ENCODE peak calls at places on chromosomes 16 and 17, in seven cellular contexts. One of them, this sample, is unnamed. For H3K4me1, the result is how much of the 10 kb centered on the place peaks cover.

GRCh38 chr16:19166500-19166899 is 1.5 kb upstream of the SYT17 start:
- DNase-seq in fibroblast of lung: no peak
- DNase-seq in cardiac muscle cell: no peak
- DNase-seq in pancreas: no peak
- DNase-seq in thoracic aorta: no peak
- DNase-seq in stomach: no peak
- DNase-seq in tibial artery: no peak
- DNase-seq in this sample: no peak

GRCh38 chr16:4514606-4515005 is 24.0 kb downstream of the CDIP1 start:
- DNase-seq in stomach: no peak
- DNase-seq in pancreas: no peak
- DNase-seq in thoracic aorta: no peak
- DNase-seq in tibial artery: no peak
- DNase-seq in cardiac muscle cell: no peak
- DNase-seq in fibroblast of lung: no peak
- DNase-seq in this sample: no peak

GRCh38 chr16:87926246-87927194 is 9.8 kb downstream of the CA5A start:
- DNase-seq in pancreas: no peak
- DNase-seq in tibial artery: no peak
- DNase-seq in stomach: no peak
- DNase-seq in thoracic aorta: no peak
- DNase-seq in fibroblast of lung: no peak
- DNase-seq in cardiac muscle cell: no peak
- DNase-seq in this sample: no peak

GRCh38 chr16:2841606-2842339 is 11.7 kb downstream of the ZG16B start:
- DNase-seq in cardiac muscle cell: no peak
- DNase-seq in thoracic aorta: no peak
- DNase-seq in pancreas: no peak
- DNase-seq in fibroblast of lung: no peak
- DNase-seq in stomach: no peak
- DNase-seq in tibial artery: peak
- DNase-seq in this sample: no peak

GRCh38 chr17:303161-303560 is 49.4 kb downstream of the RPH3AL start:
- DNase-seq in fibroblast of lung: no peak
- DNase-seq in pancreas: peak
- DNase-seq in cardiac muscle cell: no peak
- DNase-seq in thoracic aorta: no peak
- DNase-seq in stomach: no peak
- DNase-seq in tibial artery: no peak
- DNase-seq in this sample: no peak

GRCh38 chr17:35449371-35449931 is 885 bp upstream of the SLFN13 start:
- DNase-seq in stomach: peak
- DNase-seq in thoracic aorta: no peak
- DNase-seq in tibial artery: peak
- DNase-seq in cardiac muscle cell: peak
- DNase-seq in fibroblast of lung: peak
- DNase-seq in pancreas: no peak
- DNase-seq in this sample: no peak

GRCh38 chr17:79624658-79625478 is 14.0 kb upstream of the RBFOX3 start:
- DNase-seq in cardiac muscle cell: no peak
- DNase-seq in stomach: no peak
- DNase-seq in thoracic aorta: no peak
- DNase-seq in tibial artery: peak
- DNase-seq in fibroblast of lung: no peak
- DNase-seq in pancreas: peak
- DNase-seq in this sample: peak

GRCh38 chr16:14658063-14658462 is 25.3 kb downstream of the BFAR start:
- DNase-seq in pancreas: no peak
- DNase-seq in tibial artery: no peak
- DNase-seq in cardiac muscle cell: no peak
- DNase-seq in fibroblast of lung: no peak
- DNase-seq in thoracic aorta: no peak
- DNase-seq in stomach: no peak
- DNase-seq in this sample: no peak

GRCh38 chr16:24152826-24153225 is 103.3 kb upstream of the CACNG3 start:
- DNase-seq in fibroblast of lung: no peak
- DNase-seq in thoracic aorta: no peak
- DNase-seq in stomach: no peak
- DNase-seq in cardiac muscle cell: no peak
- DNase-seq in pancreas: no peak
- DNase-seq in tibial artery: no peak
- DNase-seq in this sample: no peak

GRCh38 chr17:64240261-64240740 is 22.8 kb downstream of the TEX2 start:
- DNase-seq in tibial artery: no peak
- DNase-seq in cardiac muscle cell: peak
- DNase-seq in fibroblast of lung: no peak
- DNase-seq in pancreas: no peak
- DNase-seq in thoracic aorta: no peak
- DNase-seq in stomach: no peak
- DNase-seq in this sample: no peak

GRCh38 chr16:57039148-57039812 is 49.9 kb downstream of the NLRC5 start:
- DNase-seq in tibial artery: no peak
- DNase-seq in cardiac muscle cell: peak
- DNase-seq in stomach: no peak
- DNase-seq in fibroblast of lung: peak
- DNase-seq in pancreas: no peak
- DNase-seq in thoracic aorta: no peak
- DNase-seq in this sample: no peak

GRCh38 chr17:79006001-79006400 is 3.6 kb downstream of the CANT1 start:
- DNase-seq in stomach: no peak
- DNase-seq in pancreas: no peak
- DNase-seq in thoracic aorta: no peak
- DNase-seq in fibroblast of lung: no peak
- DNase-seq in cardiac muscle cell: no peak
- DNase-seq in tibial artery: no peak
- DNase-seq in this sample: peak

GRCh38 chr17:59786213-59786535 is 78.7 kb downstream of the VMP1 start:
- DNase-seq in pancreas: no peak
- DNase-seq in tibial artery: no peak
- DNase-seq in cardiac muscle cell: no peak
- DNase-seq in thoracic aorta: no peak
- DNase-seq in fibroblast of lung: no peak
- DNase-seq in stomach: no peak
- DNase-seq in this sample: no peak
- H3K4me3 ChIP-seq in pancreas: peak
- H3K4me3 ChIP-seq in tibial artery: peak
- H3K4me3 ChIP-seq in cardiac muscle cell: no peak
- H3K4me3 ChIP-seq in thoracic aorta: peak
- H3K4me3 ChIP-seq in fibroblast of lung: peak
- H3K4me3 ChIP-seq in stomach: no peak
- H3K4me3 ChIP-seq in this sample: no peak

DNA sequence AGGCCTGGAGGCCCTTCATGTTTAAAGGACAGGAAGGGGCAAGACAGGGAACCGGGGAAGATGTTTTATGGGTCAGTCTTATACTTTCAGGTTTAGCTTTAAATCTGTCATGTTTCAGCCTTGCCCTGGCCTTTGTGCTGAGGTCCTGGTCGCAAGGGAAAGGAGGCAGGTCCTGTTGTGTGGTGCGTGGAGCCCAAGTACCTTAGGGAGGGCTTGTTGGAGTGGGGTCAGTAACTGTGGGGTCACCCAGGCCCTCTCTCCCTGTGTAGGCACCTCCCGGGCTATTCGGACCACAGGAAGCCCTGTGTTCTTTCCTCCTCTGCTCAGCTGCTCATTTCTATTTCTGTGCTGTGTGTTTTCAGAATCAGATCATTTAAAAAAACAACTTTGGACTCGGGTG is 42.7 kb downstream of the MPRIP start:
- DNase-seq in cardiac muscle cell: no peak
- DNase-seq in tibial artery: no peak
- DNase-seq in stomach: no peak
- DNase-seq in fibroblast of lung: no peak
- DNase-seq in pancreas: peak
- DNase-seq in thoracic aorta: no peak
- DNase-seq in this sample: no peak
- H3K4me1 ChIP-seq in cardiac muscle cell: under half
- H3K4me1 ChIP-seq in tibial artery: half or more
- H3K4me1 ChIP-seq in stomach: half or more
- H3K4me1 ChIP-seq in fibroblast of lung: under half
- H3K4me1 ChIP-seq in pancreas: under half
- H3K4me1 ChIP-seq in thoracic aorta: under half
- H3K4me1 ChIP-seq in this sample: under half

GRCh38 chr17:42853597-42853967 is 2.6 kb downstream of the AOC3 start:
- DNase-seq in thoracic aorta: no peak
- DNase-seq in cardiac muscle cell: no peak
- DNase-seq in fibroblast of lung: no peak
- DNase-seq in tibial artery: no peak
- DNase-seq in pancreas: no peak
- DNase-seq in stomach: no peak
- DNase-seq in this sample: no peak
- H3K4me3 ChIP-seq in thoracic aorta: peak
- H3K4me3 ChIP-seq in cardiac muscle cell: no peak
- H3K4me3 ChIP-seq in fibroblast of lung: no peak
- H3K4me3 ChIP-seq in tibial artery: peak
- H3K4me3 ChIP-seq in pancreas: no peak
- H3K4me3 ChIP-seq in stomach: peak
- H3K4me3 ChIP-seq in this sample: peak

GRCh38 chr17:7889166-7889584 is 586 bp downstream of the CHD3 start:
- DNase-seq in pancreas: peak
- DNase-seq in cardiac muscle cell: peak
- DNase-seq in thoracic aorta: peak
- DNase-seq in tibial artery: peak
- DNase-seq in fibroblast of lung: peak
- DNase-seq in stomach: peak
- DNase-seq in this sample: peak
- H3K4me1 ChIP-seq in pancreas: under half
- H3K4me1 ChIP-seq in cardiac muscle cell: under half
- H3K4me1 ChIP-seq in thoracic aorta: under half
- H3K4me1 ChIP-seq in tibial artery: under half
- H3K4me1 ChIP-seq in fibroblast of lung: under half
- H3K4me1 ChIP-seq in stomach: half or more
- H3K4me1 ChIP-seq in this sample: under half

GRCh38 chr16:82664181-82664580 is 37.4 kb downstream of the CDH13 start:
- DNase-seq in cardiac muscle cell: no peak
- DNase-seq in stomach: no peak
- DNase-seq in pancreas: no peak
- DNase-seq in fibroblast of lung: no peak
- DNase-seq in tibial artery: no peak
- DNase-seq in thoracic aorta: no peak
- DNase-seq in this sample: no peak
- H3K4me3 ChIP-seq in cardiac muscle cell: no peak
- H3K4me3 ChIP-seq in stomach: no peak
- H3K4me3 ChIP-seq in pancreas: no peak
- H3K4me3 ChIP-seq in fibroblast of lung: no peak
- H3K4me3 ChIP-seq in tibial artery: no peak
- H3K4me3 ChIP-seq in thoracic aorta: no peak
- H3K4me3 ChIP-seq in this sample: no peak

GRCh38 chr17:7015587-7016020 is 3.2 kb downstream of the RNASEK start:
- DNase-seq in pancreas: no peak
- DNase-seq in cardiac muscle cell: no peak
- DNase-seq in stomach: no peak
- DNase-seq in fibroblast of lung: no peak
- DNase-seq in tibial artery: no peak
- DNase-seq in thoracic aorta: no peak
- DNase-seq in this sample: no peak
- H3K4me1 ChIP-seq in pancreas: under half
- H3K4me1 ChIP-seq in cardiac muscle cell: under half
- H3K4me1 ChIP-seq in stomach: half or more
- H3K4me1 ChIP-seq in fibroblast of lung: under half
- H3K4me1 ChIP-seq in tibial artery: half or more
- H3K4me1 ChIP-seq in thoracic aorta: under half
- H3K4me1 ChIP-seq in this sample: under half

DNA sequence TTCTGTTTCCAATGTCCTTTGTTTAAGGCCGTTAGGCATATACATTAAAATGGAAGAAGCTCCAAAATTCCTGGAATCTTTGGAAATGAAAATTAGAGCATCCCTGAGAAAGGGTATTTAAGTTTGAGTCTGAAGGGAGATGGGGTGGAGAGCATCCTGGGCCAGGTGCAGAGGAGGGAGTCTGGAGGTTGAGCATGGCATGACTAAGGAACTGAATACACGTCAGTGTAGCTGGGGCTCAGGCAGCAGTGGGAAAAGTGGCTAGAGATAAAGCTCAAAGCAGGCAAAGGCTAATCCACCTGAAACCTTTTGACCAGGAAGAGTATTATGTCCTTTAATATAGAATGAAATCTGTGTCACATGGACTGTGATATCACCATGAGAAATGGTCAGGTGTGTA is 669.0 kb upstream of the RBFOX1 start:
- DNase-seq in thoracic aorta: no peak
- DNase-seq in tibial artery: no peak
- DNase-seq in fibroblast of lung: no peak
- DNase-seq in cardiac muscle cell: no peak
- DNase-seq in pancreas: no peak
- DNase-seq in stomach: no peak
- DNase-seq in this sample: no peak
- H3K4me3 ChIP-seq in thoracic aorta: no peak
- H3K4me3 ChIP-seq in tibial artery: no peak
- H3K4me3 ChIP-seq in fibroblast of lung: no peak
- H3K4me3 ChIP-seq in cardiac muscle cell: no peak
- H3K4me3 ChIP-seq in pancreas: no peak
- H3K4me3 ChIP-seq in stomach: no peak
- H3K4me3 ChIP-seq in this sample: no peak